ENCODE peak calls at places on chromosomes 5 and 9, in eight cellular contexts. One of them, this sample, is unnamed.

GRCh38 chr5:13019729-13020128 is 924.8 kb downstream of the DNAH5 start:
- DNase-seq in fibroblast of mammary gland: no peak
- DNase-seq in T-cell: no peak
- DNase-seq in dermis microvascular lymphatic vessel endothelial cell: no peak
- DNase-seq in stimulated activated CD4-positive, alpha-beta T cell treated with anti-CD3 and anti-CD28 coated beads, Interleukin-1b, Interleukin-23, amount 100 ng/mL, for 4 hours: no peak
- DNase-seq in posterior vena cava: no peak
- DNase-seq in nephron progenitor cell: no peak
- DNase-seq in fibroblast of lung: no peak
- DNase-seq in this sample: no peak

GRCh38 chr5:109439593-109439992 is 29.8 kb upstream of the PJA2 start:
- DNase-seq in stimulated activated CD4-positive, alpha-beta T cell treated with anti-CD3 and anti-CD28 coated beads, Interleukin-1b, Interleukin-23, amount 100 ng/mL, for 4 hours: no peak
- DNase-seq in fibroblast of mammary gland: no peak
- DNase-seq in nephron progenitor cell: no peak
- DNase-seq in T-cell: no peak
- DNase-seq in dermis microvascular lymphatic vessel endothelial cell: no peak
- DNase-seq in posterior vena cava: no peak
- DNase-seq in fibroblast of lung: no peak
- DNase-seq in this sample: no peak

GRCh38 chr5:88081877-88082276 is 186.8 kb downstream of the TMEM161B start:
- DNase-seq in nephron progenitor cell: no peak
- DNase-seq in dermis microvascular lymphatic vessel endothelial cell: no peak
- DNase-seq in posterior vena cava: no peak
- DNase-seq in stimulated activated CD4-positive, alpha-beta T cell treated with anti-CD3 and anti-CD28 coated beads, Interleukin-1b, Interleukin-23, amount 100 ng/mL, for 4 hours: no peak
- DNase-seq in fibroblast of lung: no peak
- DNase-seq in fibroblast of mammary gland: no peak
- DNase-seq in T-cell: no peak
- DNase-seq in this sample: no peak

GRCh38 chr9:131732061-131732526 is 7.8 kb downstream of the RAPGEF1 start:
- DNase-seq in fibroblast of lung: peak
- DNase-seq in T-cell: no peak
- DNase-seq in fibroblast of mammary gland: peak
- DNase-seq in nephron progenitor cell: no peak
- DNase-seq in posterior vena cava: no peak
- DNase-seq in stimulated activated CD4-positive, alpha-beta T cell treated with anti-CD3 and anti-CD28 coated beads, Interleukin-1b, Interleukin-23, amount 100 ng/mL, for 4 hours: no peak
- DNase-seq in dermis microvascular lymphatic vessel endothelial cell: no peak
- DNase-seq in this sample: no peak

GRCh38 chr5:119913425-119913824 is 284.1 kb downstream of the FAM170A start:
- DNase-seq in stimulated activated CD4-positive, alpha-beta T cell treated with anti-CD3 and anti-CD28 coated beads, Interleukin-1b, Interleukin-23, amount 100 ng/mL, for 4 hours: no peak
- DNase-seq in fibroblast of mammary gland: no peak
- DNase-seq in dermis microvascular lymphatic vessel endothelial cell: no peak
- DNase-seq in fibroblast of lung: no peak
- DNase-seq in T-cell: no peak
- DNase-seq in posterior vena cava: no peak
- DNase-seq in nephron progenitor cell: no peak
- DNase-seq in this sample: no peak

GRCh38 chr5:151202381-151203139 is 21.3 kb downstream of the CCDC69 start:
- DNase-seq in posterior vena cava: peak
- DNase-seq in dermis microvascular lymphatic vessel endothelial cell: no peak
- DNase-seq in T-cell: no peak
- DNase-seq in stimulated activated CD4-positive, alpha-beta T cell treated with anti-CD3 and anti-CD28 coated beads, Interleukin-1b, Interleukin-23, amount 100 ng/mL, for 4 hours: no peak
- DNase-seq in nephron progenitor cell: no peak
- DNase-seq in fibroblast of lung: peak
- DNase-seq in fibroblast of mammary gland: peak
- DNase-seq in this sample: no peak

GRCh38 chr9:109074236-109074889 is 45.4 kb downstream of the TMEM245 start:
- DNase-seq in fibroblast of lung: no peak
- DNase-seq in T-cell: no peak
- DNase-seq in posterior vena cava: no peak
- DNase-seq in dermis microvascular lymphatic vessel endothelial cell: no peak
- DNase-seq in stimulated activated CD4-positive, alpha-beta T cell treated with anti-CD3 and anti-CD28 coated beads, Interleukin-1b, Interleukin-23, amount 100 ng/mL, for 4 hours: no peak
- DNase-seq in nephron progenitor cell: no peak
- DNase-seq in fibroblast of mammary gland: no peak
- DNase-seq in this sample: no peak

GRCh38 chr5:141866111-141866510 is 12.1 kb downstream of the PCDH1 start:
- DNase-seq in dermis microvascular lymphatic vessel endothelial cell: no peak
- DNase-seq in nephron progenitor cell: no peak
- DNase-seq in stimulated activated CD4-positive, alpha-beta T cell treated with anti-CD3 and anti-CD28 coated beads, Interleukin-1b, Interleukin-23, amount 100 ng/mL, for 4 hours: no peak
- DNase-seq in posterior vena cava: peak
- DNase-seq in fibroblast of lung: no peak
- DNase-seq in fibroblast of mammary gland: no peak
- DNase-seq in T-cell: no peak
- DNase-seq in this sample: no peak

GRCh38 chr9:127336086-127336485 is 60.9 kb upstream of the SLC2A8 start:
- DNase-seq in posterior vena cava: no peak
- DNase-seq in T-cell: no peak
- DNase-seq in stimulated activated CD4-positive, alpha-beta T cell treated with anti-CD3 and anti-CD28 coated beads, Interleukin-1b, Interleukin-23, amount 100 ng/mL, for 4 hours: no peak
- DNase-seq in dermis microvascular lymphatic vessel endothelial cell: no peak
- DNase-seq in fibroblast of mammary gland: peak
- DNase-seq in fibroblast of lung: peak
- DNase-seq in nephron progenitor cell: no peak
- DNase-seq in this sample: no peak

GRCh38 chr5:54761213-54761701 is 224.1 kb downstream of the ESM1 start:
- DNase-seq in T-cell: no peak
- DNase-seq in fibroblast of lung: peak
- DNase-seq in posterior vena cava: no peak
- DNase-seq in dermis microvascular lymphatic vessel endothelial cell: peak
- DNase-seq in fibroblast of mammary gland: peak
- DNase-seq in nephron progenitor cell: no peak
- DNase-seq in stimulated activated CD4-positive, alpha-beta T cell treated with anti-CD3 and anti-CD28 coated beads, Interleukin-1b, Interleukin-23, amount 100 ng/mL, for 4 hours: no peak
- DNase-seq in this sample: no peak